ENCODE peak calls at places on chromosomes 12 and 14, in five cellular contexts. C is RWPE2, P is progenitor cell of endocrine pancreas, A is heart right ventricle, Q is cardiac fibroblast. T is an unnamed sample.

GRCh38 chr12:27619308-27619707 is 76.9 kb upstream of the REP15 start:
- DNase-seq in P (no peak), A (no peak), C (no peak), Q (peak), T (no peak)

GRCh38 chr14:89805501-89805900 is 149.0 kb downstream of the EFCAB11 start:
- DNase-seq in A (no peak), Q (no peak), P (no peak), C (no peak), T (no peak)

GRCh38 chr12:127172857-127173256 is 1094.1 kb upstream of the TMEM132C start:
- DNase-seq in A (no peak), C (no peak), Q (no peak), P (no peak), T (no peak)

GRCh38 chr14:69360438-69361108 is 37.5 kb downstream of the ERH start:
- DNase-seq in A (no peak), P (no peak), Q (no peak), C (no peak), T (no peak)

GRCh38 chr12:114342651-114343050 is 63.3 kb downstream of the TBX5 start:
- DNase-seq in A (no peak), C (no peak), P (no peak), Q (no peak), T (no peak)

GRCh38 chr12:93657076-93657475 is 20.1 kb upstream of the CRADD start:
- DNase-seq in C (no peak), A (no peak), Q (peak), P (no peak), T (no peak)

GRCh38 chr12:45893240-45893639 is 97.1 kb downstream of the SCAF11 start:
- DNase-seq in A (no peak), P (no peak), Q (peak), C (no peak), T (no peak)

GRCh38 chr12:66008985-66009384 is 121.6 kb downstream of the LLPH start:
- DNase-seq in Q (no peak), P (no peak), C (no peak), A (no peak), T (no peak)

GRCh38 chr14:91872011-91872476 is 4.7 kb upstream of the TC2N start:
- DNase-seq in P (no peak), Q (peak), C (no peak), A (no peak), T (no peak)

GRCh38 chr14:75259510-75259855 is 19.1 kb upstream of the FOS start:
- DNase-seq in P (no peak), C (no peak), Q (peak), A (no peak), T (no peak)

GRCh38 chr14:100606687-100607610 is 19.7 kb upstream of the BEGAIN start:
- DNase-seq in P (no peak), C (no peak), A (no peak), Q (no peak), T (no peak)

GRCh38 chr14:22185191-22185590 is 403.8 kb downstream of the DAD1 start:
- DNase-seq in A (no peak), P (no peak), C (no peak), Q (peak), T (no peak)

GRCh38 chr14:102930753-102931579 is 8.5 kb downstream of the AMN start:
- DNase-seq in P (no peak), C (peak), A (no peak), Q (peak), T (no peak)

GRCh38 chr12:24895612-24896011 is 53.3 kb downstream of the BCAT1 start:
- DNase-seq in Q (peak), P (no peak), A (no peak), C (no peak), T (no peak)

GRCh38 chr12:40054554-40055226 is 51.2 kb downstream of the SLC2A13 start:
- DNase-seq in C (no peak), Q (peak), P (no peak), A (peak), T (no peak)

GRCh38 chr12:80189241-80189640 is 89.9 kb downstream of the OTOGL start:
- DNase-seq in C (no peak), Q (peak), P (no peak), A (no peak), T (no peak)

GRCh38 chr14:35292770-35293561 is 784 bp downstream of the PSMA6 start:
- DNase-seq in P (no peak), C (no peak), Q (no peak), A (no peak), T (no peak)

GRCh38 chr12:119180380-119181040 is 1.8 kb downstream of the HSPB8 start:
- DNase-seq in A (peak), Q (peak), P (no peak), C (no peak), T (no peak)

GRCh38 chr14:103923863-103924262 is 4.4 kb upstream of the TDRD9 start:
- DNase-seq in C (no peak), P (no peak), Q (no peak), A (peak), T (no peak)

DNA sequence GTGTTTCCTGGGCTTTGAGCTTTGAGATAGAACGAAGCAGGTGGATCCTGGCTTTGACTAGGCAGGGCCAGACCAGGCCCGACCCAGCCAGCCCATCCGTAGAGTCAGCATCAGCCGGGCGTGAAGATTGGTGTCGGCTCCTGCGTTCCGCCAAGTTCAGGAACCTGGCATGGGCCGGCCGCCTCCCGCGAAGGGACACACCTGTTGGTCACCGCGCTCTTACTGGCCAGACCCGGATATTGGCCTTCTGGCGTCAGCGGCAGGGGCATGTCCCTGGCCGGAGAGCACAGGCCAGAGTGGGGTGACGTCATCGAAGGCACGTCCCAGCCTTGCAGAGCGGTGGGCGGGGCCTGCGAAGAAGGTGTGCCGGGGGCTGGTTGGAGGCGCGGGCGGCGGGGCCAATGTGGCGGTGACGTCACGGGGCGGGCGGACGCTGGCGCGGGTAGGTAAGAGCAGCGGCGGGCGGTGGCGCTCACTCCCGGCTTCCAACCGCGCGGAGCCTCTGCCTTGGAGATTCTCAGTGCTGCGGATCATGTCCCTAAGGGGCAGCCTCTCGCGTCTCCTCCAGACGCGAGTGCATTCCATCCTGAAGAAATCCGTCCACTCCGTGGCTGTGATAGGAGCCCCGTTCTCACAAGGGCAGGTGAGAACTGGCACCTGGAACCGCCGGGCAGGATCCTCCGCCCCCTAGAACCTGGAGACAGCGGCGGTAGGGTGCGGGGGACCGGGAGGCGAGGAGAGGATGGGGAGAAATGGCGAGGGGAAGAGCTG is at the start of gene ARG2:
- DNase-seq in P (peak), C (peak), A (peak), Q (peak), T (peak)
- TF ChIP-seq CTCF in P (no peak), C (peak), A (no peak), Q (no peak), T (no peak)

GRCh38 chr12:120317258-120318105 is 10.1 kb downstream of the PLA2G1B start:
- DNase-seq in Q (peak), P (peak), A (peak), C (peak), T (peak)

GRCh38 chr12:120316798-120317257 is 10.8 kb downstream of the PLA2G1B start:
- DNase-seq in C (no peak), Q (no peak), P (no peak), A (no peak), T (no peak)

GRCh38 chr12:120314220-120314619 is 12.1 kb downstream of the SIRT4 start:
- DNase-seq in Q (peak), A (no peak), C (no peak), P (no peak), T (no peak)
- TF ChIP-seq CTCF in Q (peak), A (peak), C (peak), P (peak), T (no peak)

DNA sequence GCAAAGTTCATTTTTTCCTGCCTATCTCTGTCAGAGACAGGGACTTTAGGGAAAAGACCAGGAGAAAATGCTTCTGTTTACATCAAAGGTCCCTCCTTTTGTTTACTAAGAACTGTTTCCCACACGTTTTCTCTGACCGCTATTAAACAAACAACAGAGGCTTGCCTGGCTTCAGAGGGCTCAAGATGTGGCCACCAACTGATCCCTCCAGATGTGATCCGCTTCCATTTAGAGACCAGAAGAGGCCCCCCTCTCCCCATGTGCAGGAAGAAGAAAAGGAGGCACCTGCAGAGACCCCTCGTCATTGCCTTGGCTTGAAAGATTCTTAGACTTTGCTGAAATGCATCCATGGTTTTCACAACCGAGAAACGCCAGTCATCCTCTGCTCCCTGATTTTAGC is 217.9 kb upstream of the PWP1 start:
- DNase-seq in A (no peak), C (no peak), Q (no peak), P (no peak), T (no peak)
- TF ChIP-seq CTCF in A (no peak), C (no peak), Q (no peak), P (no peak), T (no peak)

GRCh38 chr12:116180448-116180847 is 97.0 kb downstream of the MED13L start:
- DNase-seq in C (no peak), Q (no peak), A (no peak), P (no peak), T (no peak)
- TF ChIP-seq CTCF in C (no peak), Q (no peak), A (no peak), P (no peak), T (no peak)

GRCh38 chr12:6700646-6701051 is at the start of gene PIANP:
- DNase-seq in C (no peak), P (peak), Q (no peak), A (no peak), T (peak)

GRCh38 chr12:6699259-6699988 is 1.2 kb downstream of the PIANP start:
- DNase-seq in Q (no peak), C (no peak), A (no peak), P (no peak), T (no peak)

GRCh38 chr12:6699989-6700645 is 498 bp downstream of the PIANP start:
- DNase-seq in Q (no peak), C (no peak), A (no peak), P (peak), T (peak)

GRCh38 chr12:6701078-6701768 is 608 bp upstream of the PIANP start:
- DNase-seq in A (no peak), Q (no peak), P (no peak), C (no peak), T (no peak)

GRCh38 chr12:6703631-6704030 is 3.0 kb upstream of the PIANP start:
- DNase-seq in A (no peak), P (no peak), C (no peak), Q (no peak), T (no peak)
- TF ChIP-seq CTCF in A (no peak), P (no peak), C (no peak), Q (no peak), T (no peak)

GRCh38 chr12:94874086-94874985 is 129.2 kb downstream of the NDUFA12 start:
- DNase-seq in C (no peak), P (no peak), Q (no peak), A (no peak), T (no peak)

GRCh38 chr12:94873368-94874085 is 130.0 kb downstream of the NDUFA12 start:
- DNase-seq in C (no peak), Q (no peak), P (no peak), A (no peak), T (no peak)

GRCh38 chr12:94872671-94873367 is 130.7 kb downstream of the NDUFA12 start:
- DNase-seq in Q (no peak), C (no peak), P (no peak), A (no peak), T (no peak)

GRCh38 chr12:94874986-94875312 is 128.5 kb downstream of the NDUFA12 start:
- DNase-seq in A (no peak), Q (no peak), P (no peak), C (no peak), T (no peak)

GRCh38 chr12:94875525-94875924 is 128.0 kb downstream of the NDUFA12 start:
- DNase-seq in P (no peak), Q (peak), A (no peak), C (no peak), T (no peak)
- TF ChIP-seq CTCF in P (peak), Q (no peak), A (peak), C (peak), T (no peak)

GRCh38 chr12:96766232-96766631 is 140.8 kb upstream of the NEDD1 start:
- DNase-seq in C (no peak), A (no peak), P (no peak), Q (peak), T (no peak)
- TF ChIP-seq CTCF in C (peak), A (no peak), P (no peak), Q (peak), T (no peak)

GRCh38 chr12:57489157-57489641 is 1.3 kb downstream of the MARS1 start:
- DNase-seq in A (no peak), Q (peak), P (no peak), C (no peak), T (no peak)

GRCh38 chr12:57488397-57489156 is 709 bp downstream of the MARS1 start:
- DNase-seq in C (no peak), Q (no peak), A (no peak), P (no peak), T (no peak)

GRCh38 chr12:57487055-57487596 is 742 bp upstream of the MARS1 start:
- DNase-seq in C (no peak), A (no peak), P (no peak), Q (no peak), T (no peak)

GRCh38 chr12:57485695-57486094 is 2.2 kb upstream of the MARS1 start:
- DNase-seq in Q (no peak), A (no peak), C (no peak), P (no peak), T (no peak)

GRCh38 chr12:57487597-57488396 is at the start of gene MARS1:
- DNase-seq in C (peak), A (peak), Q (peak), P (peak), T (peak)
- TF ChIP-seq CTCF in C (peak), A (peak), Q (no peak), P (no peak), T (no peak)

T was measured in mesothelial cell of epicardium.